ENCODE peak calls at places on chromosomes 11 and 22, in ten cellular contexts. X is AG09309; J is activated CD4-positive, alpha-beta T cell treated with anti-CD3 and anti-CD28 coated beads, Interleukin-2, amount 10 ng/mL, durations not matched to agents 7 days and 5 days; F is RPMI7951; S is stimulated activated CD4-positive, alpha-beta T cell treated with anti-CD3 and anti-CD28 coated beads, Interleukin-2, amount 100 ng/mL, for 4 hours; L is LHCN-M2; M is activated CD8-positive, alpha-beta memory T cell treated with anti-CD3 and anti-CD28 coated beads for 4 hours; B is CD8-positive, alpha-beta memory T cell; R is neuronal stem cell; N is kidney. Y is an unnamed sample.

GRCh38 chr22:48919187-48919590 is 908.5 kb downstream of the BRD1 start:
- DNase-seq in X (no peak), J (no peak), F (no peak), S (no peak), L (no peak), M (no peak), B (no peak), R (peak), N (no peak), Y (no peak)

GRCh38 chr22:24845036-24845918 is 39.3 kb downstream of the SGSM1 start:
- DNase-seq in X (no peak), J (no peak), F (peak), S (no peak), L (peak), M (no peak), B (no peak), R (no peak), N (no peak), Y (no peak)

GRCh38 chr11:116164843-116165242 is 607.9 kb downstream of the BUD13 start:
- DNase-seq in X (no peak), J (no peak), F (peak), S (no peak), L (no peak), M (no peak), B (no peak), R (no peak), N (no peak), Y (no peak)

GRCh38 chr22:27075028-27075678 is 417.8 kb downstream of the MIAT start:
- DNase-seq in X (no peak), J (no peak), F (peak), S (no peak), L (peak), M (no peak), B (no peak), R (no peak), N (no peak), Y (no peak)

GRCh38 chr11:40118780-40119179 is 1340.7 kb downstream of the LRRC4C start:
- DNase-seq in X (no peak), J (no peak), F (no peak), S (no peak), L (no peak), M (no peak), B (no peak), R (no peak), N (no peak), Y (no peak)

GRCh38 chr22:28594784-28595324 is 84.8 kb downstream of the TTC28 start:
- DNase-seq in X (peak), J (no peak), F (peak), S (no peak), L (peak), M (no peak), B (peak), R (peak), N (no peak), Y (peak)

GRCh38 chr11:135075740-135076139 is 663.7 kb upstream of the B3GAT1 start:
- DNase-seq in X (no peak), J (peak), F (peak), S (peak), L (peak), M (peak), B (peak), R (no peak), N (peak), Y (no peak)

GRCh38 chr11:66070604-66071325 is 693 bp downstream of the PACS1 start:
- DNase-seq in X (no peak), J (no peak), F (peak), S (no peak), L (peak), M (no peak), B (peak), R (no peak), N (peak), Y (no peak)

GRCh38 chr22:48786679-48786996 is 1041.0 kb downstream of the BRD1 start:
- DNase-seq in X (no peak), J (no peak), F (no peak), S (no peak), L (no peak), M (no peak), B (no peak), R (no peak), N (no peak), Y (no peak)

Y was measured in non-pigmented ciliary epithelial cell.